ENCODE peak calls at places on chromosomes 3 and 15, in nine cellular contexts. L, B, U, A, G, R, D, N and C are unnamed samples.

GRCh38 chr3:190058486-190059241 is 62.0 kb downstream of the P3H2 start:
- DNase-seq in A (no peak), N (no peak), U (no peak), R (no peak), L (no peak), G (no peak), D (no peak), B (no peak), C (no peak)

GRCh38 chr3:55551644-55552043 is 64.5 kb upstream of the WNT5A start:
- DNase-seq in D (no peak), B (no peak), A (no peak), N (no peak), L (no peak), U (no peak), R (no peak), G (no peak), C (no peak)

GRCh38 chr3:43727930-43728329 is 37.2 kb downstream of the ABHD5 start:
- DNase-seq in L (no peak), D (no peak), U (peak; percentile 16), A (no peak), B (no peak), N (no peak), R (no peak), G (no peak), C (no peak)

GRCh38 chr3:23546186-23546585 is 259.6 kb upstream of the UBE2E1 start:
- DNase-seq in G (no peak), U (no peak), B (no peak), N (no peak), A (no peak), L (no peak), R (no peak), D (no peak), C (no peak)

GRCh38 chr3:185176756-185177359 is 24.0 kb upstream of the C3orf70 start:
- DNase-seq in R (peak; percentile 24), B (peak; percentile 35), U (peak; percentile 59), L (no peak), N (peak; percentile 39), G (peak; percentile 38), D (peak; percentile 37), A (peak; percentile 39), C (no peak)

GRCh38 chr15:30953731-30954378 is 37.6 kb downstream of the MTMR10 start:
- DNase-seq in N (peak; percentile 54), A (no peak), U (peak; percentile 87), L (peak; percentile 55), G (no peak), B (peak; percentile 89), D (no peak), R (no peak), C (no peak)

GRCh38 chr3:108320746-108321350 is 24.5 kb downstream of the HHLA2 start:
- DNase-seq in N (peak; percentile 10), G (no peak), D (no peak), R (no peak), A (no peak), U (no peak), L (no peak), B (no peak), C (no peak)

GRCh38 chr15:40902605-40903561 is 8.6 kb downstream of the VPS18 start:
- DNase-seq in U (no peak), A (no peak), D (no peak), R (no peak), G (peak; percentile 80), B (no peak), L (peak; percentile 43), N (no peak), C (no peak)

GRCh38 chr3:64300790-64301423 is 75.6 kb upstream of the PRICKLE2 start:
- DNase-seq in L (no peak), A (no peak), R (no peak), N (no peak), U (peak; percentile 65), D (no peak), B (no peak), G (no peak), C (no peak)

GRCh38 chr15:57495037-57495436 is 96.7 kb upstream of the MYZAP start:
- DNase-seq in B (peak; percentile 78), A (no peak), U (no peak), N (no peak), R (no peak), L (no peak), D (no peak), G (peak; percentile 41), C (no peak)

GRCh38 chr15:66080791-66081475 is 172.6 kb downstream of the MEGF11 start:
- DNase-seq in B (peak; percentile 55), A (no peak), N (peak; percentile 45), L (peak; percentile 51), R (no peak), G (no peak), U (peak; percentile 72), D (peak; percentile 58), C (no peak)

GRCh38 chr3:163548005-163548404 is 1530.3 kb downstream of the SI start:
- DNase-seq in D (no peak), N (no peak), R (no peak), U (no peak), A (no peak), B (no peak), L (no peak), G (no peak), C (no peak)

GRCh38 chr3:124766113-124767095 is 36.2 kb downstream of the UMPS start:
- DNase-seq in D (no peak), R (no peak), G (no peak), N (no peak), A (no peak), B (no peak), U (no peak), L (no peak), C (no peak)

GRCh38 chr3:59573911-59574310 is 524.1 kb upstream of the CFAP20DC start:
- DNase-seq in U (peak; percentile 42), B (no peak), L (no peak), G (no peak), N (no peak), R (peak; percentile 18), D (no peak), A (no peak), C (no peak)

GRCh38 chr15:52441846-52442245 is 86.8 kb downstream of the MYO5A start:
- DNase-seq in U (peak; percentile 69), A (no peak), G (no peak), D (no peak), B (no peak), R (no peak), L (no peak), N (no peak), C (no peak)

GRCh38 chr3:157416347-157417087 is 20.1 kb upstream of the PTX3 start:
- DNase-seq in A (no peak), G (no peak), L (no peak), R (no peak), U (no peak), N (no peak), D (no peak), B (no peak), C (no peak)

GRCh38 chr3:46863261-46863782 is at the start of gene MYL3:
- DNase-seq in R (peak; percentile 85), B (no peak), U (no peak), G (no peak), L (peak; percentile 59), D (no peak), N (peak; percentile 51), A (no peak), C (no peak)

GRCh38 chr15:82530606-82531379 is 9.5 kb downstream of the RPS17 start:
- DNase-seq in N (peak; percentile 93), R (peak; percentile 62), L (peak; percentile 88), D (peak; percentile 89), A (peak; percentile 79), B (peak; percentile 87), G (peak; percentile 76), U (peak; percentile 81), C (peak; percentile 78)